ENCODE peak calls at places on chromosomes 12 and 14, in seven cellular contexts. One of them, this sample, is unnamed.

GRCh38 chr12:52280796-52281560 is 6.5 kb downstream of the KRT86 start:
- DNase-seq in PC-3: peak; percentile 99
- DNase-seq in fibroblast of lung: peak; percentile 97
- DNase-seq in Karpas-422: no peak
- DNase-seq in DND-41: no peak
- DNase-seq in mammary epithelial cell: peak; percentile 99
- DNase-seq in neural progenitor cell: no peak
- DNase-seq in this sample: peak; percentile 96

GRCh38 chr14:19828314-19828713 is 24.7 kb downstream of the OR4N2 start:
- DNase-seq in PC-3: no peak
- DNase-seq in fibroblast of lung: no peak
- DNase-seq in Karpas-422: no peak
- DNase-seq in DND-41: no peak
- DNase-seq in mammary epithelial cell: no peak
- DNase-seq in neural progenitor cell: no peak
- DNase-seq in this sample: no peak

GRCh38 chr14:90399541-90400444 is 3.0 kb downstream of the CALM1 start:
- DNase-seq in PC-3: peak; percentile 96
- DNase-seq in fibroblast of lung: peak; percentile 92
- DNase-seq in Karpas-422: peak; percentile 98
- DNase-seq in DND-41: peak; percentile 87
- DNase-seq in mammary epithelial cell: peak; percentile 78
- DNase-seq in neural progenitor cell: peak; percentile 97
- DNase-seq in this sample: no peak

GRCh38 chr14:25150401-25150800 is 100.5 kb upstream of the STXBP6 start:
- DNase-seq in PC-3: no peak
- DNase-seq in fibroblast of lung: peak; percentile 6
- DNase-seq in Karpas-422: no peak
- DNase-seq in DND-41: no peak
- DNase-seq in mammary epithelial cell: peak; percentile 33
- DNase-seq in neural progenitor cell: no peak
- DNase-seq in this sample: no peak

GRCh38 chr12:81224626-81225025 is 146.7 kb downstream of the ACSS3 start:
- DNase-seq in PC-3: no peak
- DNase-seq in fibroblast of lung: no peak
- DNase-seq in Karpas-422: no peak
- DNase-seq in DND-41: no peak
- DNase-seq in mammary epithelial cell: peak; percentile 61
- DNase-seq in neural progenitor cell: no peak
- DNase-seq in this sample: no peak

GRCh38 chr14:32028599-32028998 is 48.5 kb upstream of the ARHGAP5 start:
- DNase-seq in PC-3: peak; percentile 70
- DNase-seq in fibroblast of lung: no peak
- DNase-seq in Karpas-422: peak; percentile 66
- DNase-seq in DND-41: no peak
- DNase-seq in mammary epithelial cell: peak; percentile 92
- DNase-seq in neural progenitor cell: no peak
- DNase-seq in this sample: peak; percentile 40

GRCh38 chr14:93954900-93955891 is 21.2 kb downstream of the ASB2 start:
- DNase-seq in PC-3: no peak
- DNase-seq in fibroblast of lung: no peak
- DNase-seq in Karpas-422: peak; percentile 79
- DNase-seq in DND-41: peak; percentile 5
- DNase-seq in mammary epithelial cell: no peak
- DNase-seq in neural progenitor cell: no peak
- DNase-seq in this sample: no peak

GRCh38 chr14:50318031-50318626 is 6.0 kb downstream of the DMAC2L start:
- DNase-seq in PC-3: peak; percentile 66
- DNase-seq in fibroblast of lung: peak; percentile 78
- DNase-seq in Karpas-422: peak; percentile 56
- DNase-seq in DND-41: no peak
- DNase-seq in mammary epithelial cell: peak; percentile 19
- DNase-seq in neural progenitor cell: peak; percentile 24
- DNase-seq in this sample: no peak

GRCh38 chr14:105690671-105691070 is 164.3 kb downstream of the TMEM121 start:
- DNase-seq in PC-3: no peak
- DNase-seq in fibroblast of lung: no peak
- DNase-seq in Karpas-422: peak; percentile 43
- DNase-seq in DND-41: no peak
- DNase-seq in mammary epithelial cell: no peak
- DNase-seq in neural progenitor cell: no peak
- DNase-seq in this sample: no peak

GRCh38 chr14:70708717-70709570 is 67.2 kb downstream of the TTC9 start:
- DNase-seq in PC-3: no peak
- DNase-seq in fibroblast of lung: no peak
- DNase-seq in Karpas-422: no peak
- DNase-seq in DND-41: no peak
- DNase-seq in mammary epithelial cell: no peak
- DNase-seq in neural progenitor cell: no peak
- DNase-seq in this sample: no peak

GRCh38 chr14:91284146-91284790 is 39.8 kb upstream of the GPR68 start:
- DNase-seq in PC-3: peak; percentile 78
- DNase-seq in fibroblast of lung: peak; percentile 69
- DNase-seq in Karpas-422: no peak
- DNase-seq in DND-41: no peak
- DNase-seq in mammary epithelial cell: peak; percentile 39
- DNase-seq in neural progenitor cell: no peak
- DNase-seq in this sample: no peak

GRCh38 chr14:31568671-31569070 is 7.5 kb downstream of the NUBPL start:
- DNase-seq in PC-3: no peak
- DNase-seq in fibroblast of lung: peak; percentile 73
- DNase-seq in Karpas-422: no peak
- DNase-seq in DND-41: no peak
- DNase-seq in mammary epithelial cell: no peak
- DNase-seq in neural progenitor cell: no peak
- DNase-seq in this sample: no peak

GRCh38 chr12:47803196-47803875 is 16.4 kb downstream of the HDAC7 start:
- DNase-seq in PC-3: no peak
- DNase-seq in fibroblast of lung: no peak
- DNase-seq in Karpas-422: peak; percentile 65
- DNase-seq in DND-41: no peak
- DNase-seq in mammary epithelial cell: no peak
- DNase-seq in neural progenitor cell: no peak
- DNase-seq in this sample: no peak

GRCh38 chr12:131049569-131050339 is 96.0 kb downstream of the ADGRD1 start:
- DNase-seq in PC-3: no peak
- DNase-seq in fibroblast of lung: no peak
- DNase-seq in Karpas-422: no peak
- DNase-seq in DND-41: no peak
- DNase-seq in mammary epithelial cell: no peak
- DNase-seq in neural progenitor cell: no peak
- DNase-seq in this sample: no peak

GRCh38 chr12:111406474-111407370 is 999 bp downstream of the SH2B3 start:
- DNase-seq in PC-3: no peak
- DNase-seq in fibroblast of lung: no peak
- DNase-seq in Karpas-422: peak; percentile 71
- DNase-seq in DND-41: peak; percentile 67
- DNase-seq in mammary epithelial cell: no peak
- DNase-seq in neural progenitor cell: peak; percentile 37
- DNase-seq in this sample: no peak

GRCh38 chr12:5499566-5500325 is 67.8 kb downstream of the NTF3 start:
- DNase-seq in PC-3: no peak
- DNase-seq in fibroblast of lung: peak; percentile 17
- DNase-seq in Karpas-422: no peak
- DNase-seq in DND-41: no peak
- DNase-seq in mammary epithelial cell: no peak
- DNase-seq in neural progenitor cell: no peak
- DNase-seq in this sample: no peak

GRCh38 chr12:95393191-95393790 is 80.7 kb upstream of the METAP2 start:
- DNase-seq in PC-3: no peak
- DNase-seq in fibroblast of lung: no peak
- DNase-seq in Karpas-422: peak; percentile 62
- DNase-seq in DND-41: no peak
- DNase-seq in mammary epithelial cell: no peak
- DNase-seq in neural progenitor cell: no peak
- DNase-seq in this sample: no peak

GRCh38 chr12:46492471-46493351 is 120.1 kb upstream of the SLC38A2 start:
- DNase-seq in PC-3: peak; percentile 89
- DNase-seq in fibroblast of lung: peak; percentile 92
- DNase-seq in Karpas-422: no peak
- DNase-seq in DND-41: no peak
- DNase-seq in mammary epithelial cell: peak; percentile 85
- DNase-seq in neural progenitor cell: no peak
- DNase-seq in this sample: peak; percentile 56

GRCh38 chr12:72295744-72296143 is 23.6 kb downstream of the TRHDE start:
- DNase-seq in PC-3: peak; percentile 84
- DNase-seq in fibroblast of lung: peak; percentile 52
- DNase-seq in Karpas-422: no peak
- DNase-seq in DND-41: no peak
- DNase-seq in mammary epithelial cell: peak; percentile 58
- DNase-seq in neural progenitor cell: no peak
- DNase-seq in this sample: no peak

GRCh38 chr12:64240781-64241180 is 18.7 kb upstream of the KICS2 start:
- DNase-seq in PC-3: no peak
- DNase-seq in fibroblast of lung: no peak
- DNase-seq in Karpas-422: no peak
- DNase-seq in DND-41: no peak
- DNase-seq in mammary epithelial cell: no peak
- DNase-seq in neural progenitor cell: no peak
- DNase-seq in this sample: no peak

GRCh38 chr14:103501041-103501870 is 21.4 kb downstream of the CKB start:
- DNase-seq in PC-3: no peak
- DNase-seq in fibroblast of lung: no peak
- DNase-seq in Karpas-422: no peak
- DNase-seq in DND-41: no peak
- DNase-seq in mammary epithelial cell: no peak
- DNase-seq in neural progenitor cell: no peak
- DNase-seq in this sample: no peak

DNA sequence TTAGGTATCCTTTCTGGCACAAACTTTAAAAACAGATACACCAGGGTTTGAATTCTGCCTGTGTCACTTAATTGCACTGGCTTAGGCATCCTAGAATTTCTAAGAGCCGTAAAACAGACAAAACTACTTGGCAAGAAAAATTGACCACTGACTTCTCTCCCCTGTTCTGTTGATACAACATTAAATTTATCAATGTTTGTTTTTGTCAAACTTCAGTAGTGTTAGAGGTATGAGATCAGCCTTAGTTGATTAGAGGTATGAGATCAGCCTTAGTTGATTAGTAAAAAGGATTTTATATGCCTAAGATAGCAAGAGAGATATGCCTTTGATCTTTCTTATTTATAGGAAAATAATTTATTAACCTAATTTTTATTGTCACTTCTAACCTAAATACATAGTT is 283.2 kb downstream of the FBXL14 start:
- DNase-seq in PC-3: no peak
- DNase-seq in fibroblast of lung: no peak
- DNase-seq in Karpas-422: no peak
- DNase-seq in DND-41: no peak
- DNase-seq in mammary epithelial cell: no peak
- DNase-seq in neural progenitor cell: no peak
- DNase-seq in this sample: no peak
- H3K9ac ChIP-seq in PC-3: no peak overlapping the region
- H3K9ac ChIP-seq in fibroblast of lung: no peak overlapping the region
- H3K9ac ChIP-seq in Karpas-422: no peak overlapping the region
- H3K9ac ChIP-seq in DND-41: no peak overlapping the region
- H3K9ac ChIP-seq in mammary epithelial cell: no peak overlapping the region
- H3K9ac ChIP-seq in neural progenitor cell: no peak overlapping the region
- H3K9ac ChIP-seq in this sample: no peak overlapping the region

DNA sequence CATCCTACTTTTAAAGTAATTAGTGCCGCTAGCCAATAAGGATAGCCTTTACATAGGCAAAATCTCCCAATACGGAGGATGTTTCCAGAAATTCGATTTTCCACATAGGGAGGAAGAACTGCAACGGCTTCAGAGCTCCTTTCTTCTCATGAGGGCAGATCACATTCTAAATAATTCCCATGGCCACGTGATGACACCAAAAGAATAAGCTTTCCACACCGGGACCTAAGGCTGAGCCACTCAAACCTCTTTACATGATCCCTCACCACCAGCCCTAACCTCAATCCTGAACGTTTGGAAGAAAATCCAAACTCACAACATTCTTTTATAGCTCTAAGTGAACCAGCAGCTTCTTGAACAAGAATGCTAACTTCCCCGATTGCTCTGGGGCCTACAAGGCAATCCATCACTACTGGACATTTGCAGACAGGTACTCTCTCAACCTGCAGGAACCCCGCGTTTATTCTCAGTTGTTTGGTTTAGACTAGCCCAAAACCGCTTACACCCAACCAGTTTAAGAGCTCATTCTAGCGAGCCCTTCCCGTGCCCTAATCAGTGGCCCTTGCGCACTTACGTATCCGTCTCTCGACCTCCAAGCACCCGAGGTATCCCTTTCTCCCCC is 879 bp downstream of the CAPRIN2 start:
- DNase-seq in PC-3: peak; percentile 12
- DNase-seq in fibroblast of lung: peak; percentile 43
- DNase-seq in Karpas-422: no peak
- DNase-seq in DND-41: no peak
- DNase-seq in mammary epithelial cell: peak; percentile 35
- DNase-seq in neural progenitor cell: peak; percentile 2
- DNase-seq in this sample: no peak
- H3K79me2 ChIP-seq in PC-3: peaks cover 62% of the 10 kb centered on the region
- H3K79me2 ChIP-seq in fibroblast of lung: peaks cover 22% of the 10 kb centered on the region
- H3K79me2 ChIP-seq in Karpas-422: peaks cover 50% of the 10 kb centered on the region
- H3K79me2 ChIP-seq in DND-41: no peaks in the 10 kb centered on the region
- H3K79me2 ChIP-seq in mammary epithelial cell: peaks cover 53% of the 10 kb centered on the region
- H3K79me2 ChIP-seq in neural progenitor cell: peaks cover 51% of the 10 kb centered on the region
- H3K79me2 ChIP-seq in this sample: peaks cover 48% of the 10 kb centered on the region

GRCh38 chr12:133073836-133074235 is 6.9 kb upstream of the ZNF140 start:
- DNase-seq in PC-3: no peak
- DNase-seq in fibroblast of lung: no peak
- DNase-seq in Karpas-422: no peak
- DNase-seq in DND-41: no peak
- DNase-seq in mammary epithelial cell: no peak
- DNase-seq in neural progenitor cell: no peak
- DNase-seq in this sample: no peak
- H3K9me3 ChIP-seq in PC-3: peaks cover 34% of the 10 kb centered on the region
- H3K9me3 ChIP-seq in fibroblast of lung: no peaks in the 10 kb centered on the region
- H3K9me3 ChIP-seq in Karpas-422: peaks cover 40% of the 10 kb centered on the region
- H3K9me3 ChIP-seq in DND-41: peaks cover 40% of the 10 kb centered on the region
- H3K9me3 ChIP-seq in mammary epithelial cell: peaks cover 30% of the 10 kb centered on the region
- H3K9me3 ChIP-seq in neural progenitor cell: peaks cover 52% of the 10 kb centered on the region
- H3K9me3 ChIP-seq in this sample: peaks cover 8% of the 10 kb centered on the region

DNA sequence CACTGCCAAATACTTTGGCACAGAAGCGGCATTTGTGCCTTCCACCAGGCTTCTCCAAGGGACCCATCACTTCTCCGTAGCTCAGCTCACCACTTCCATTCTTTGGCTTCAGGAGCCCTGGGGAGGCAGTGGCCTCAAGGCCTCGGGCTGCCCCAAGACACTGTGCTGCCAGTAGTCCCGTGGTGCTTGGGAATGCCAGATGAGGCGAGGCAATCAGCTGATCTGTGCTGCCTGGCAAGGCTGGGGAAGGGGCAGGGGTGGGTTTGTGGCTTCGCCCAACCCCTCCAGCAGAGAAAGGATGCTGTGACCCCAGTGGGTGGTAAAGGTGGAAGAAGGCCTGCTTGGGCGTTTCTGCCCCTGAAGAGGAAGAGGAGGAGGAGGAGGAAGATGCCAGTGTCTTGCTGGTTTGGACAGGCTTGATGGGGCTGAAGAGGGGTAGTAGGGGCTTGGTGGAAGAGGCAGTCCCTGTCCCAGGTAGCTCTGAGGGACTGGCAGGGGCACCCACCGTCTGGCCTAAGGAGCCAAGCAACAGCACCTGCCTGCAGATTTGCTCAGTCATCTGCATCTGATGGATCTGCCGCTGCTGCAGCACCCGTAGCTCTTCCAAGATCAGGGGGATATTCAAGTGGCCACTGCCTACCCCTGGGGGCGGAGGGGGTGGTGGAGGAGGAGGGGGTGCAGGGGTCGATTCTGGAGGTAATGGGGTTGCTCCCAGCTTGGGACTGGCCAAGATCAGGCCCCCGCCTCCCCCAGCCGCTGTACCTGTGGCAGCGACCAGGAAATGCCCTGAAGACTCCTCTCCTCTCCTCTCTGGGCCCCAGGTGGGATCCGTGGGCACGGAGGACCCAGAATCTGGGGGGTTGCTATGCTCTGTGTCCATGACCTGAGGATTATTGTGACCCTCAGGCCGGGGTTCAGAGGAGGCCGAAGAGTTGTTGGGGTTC is 1.3 kb downstream of the SALL2 start:
- DNase-seq in PC-3: no peak
- DNase-seq in fibroblast of lung: no peak
- DNase-seq in Karpas-422: no peak
- DNase-seq in DND-41: no peak
- DNase-seq in mammary epithelial cell: no peak
- DNase-seq in neural progenitor cell: no peak
- DNase-seq in this sample: no peak
- H3K9ac ChIP-seq in PC-3: no peak overlapping the region
- H3K9ac ChIP-seq in fibroblast of lung: no peak overlapping the region
- H3K9ac ChIP-seq in Karpas-422: no peak overlapping the region
- H3K9ac ChIP-seq in DND-41: peak overlapping the region; percentile 75
- H3K9ac ChIP-seq in mammary epithelial cell: no peak overlapping the region
- H3K9ac ChIP-seq in neural progenitor cell: no peak overlapping the region
- H3K9ac ChIP-seq in this sample: no peak overlapping the region

This sample was measured in keratinocyte.